ENCODE peak calls at places on chromosomes 4 and X, in five cellular contexts. One of them, this sample, is unnamed.

GRCh38 chr4:244471-244870 is 60.8 kb downstream of the ZNF732 start:
- DNase-seq in uterus: peak; percentile 30
- DNase-seq in testis: peak; percentile 70
- DNase-seq in breast epithelium: no peak
- DNase-seq in endodermal cell: peak; percentile 74
- DNase-seq in this sample: peak; percentile 28

GRCh38 chrX:5876984-5877655 is 351.5 kb downstream of the NLGN4X start:
- DNase-seq in uterus: no peak
- DNase-seq in testis: peak; percentile 23
- DNase-seq in breast epithelium: no peak
- DNase-seq in endodermal cell: peak; percentile 70
- DNase-seq in this sample: peak; percentile 19

GRCh38 chrX:373641-374471 is 12.9 kb downstream of the PPP2R3B start:
- DNase-seq in uterus: no peak
- DNase-seq in testis: peak; percentile 36
- DNase-seq in breast epithelium: no peak
- DNase-seq in endodermal cell: peak; percentile 85
- DNase-seq in this sample: no peak

GRCh38 chr4:117900832-117901231 is 133.5 kb upstream of the NDST3 start:
- DNase-seq in uterus: no peak
- DNase-seq in testis: no peak
- DNase-seq in breast epithelium: no peak
- DNase-seq in endodermal cell: no peak
- DNase-seq in this sample: no peak

GRCh38 chr4:24471623-24472510 is 112.5 kb downstream of the DHX15 start:
- DNase-seq in uterus: peak; percentile 16
- DNase-seq in testis: peak; percentile 18
- DNase-seq in breast epithelium: no peak
- DNase-seq in endodermal cell: peak; percentile 87
- DNase-seq in this sample: no peak

GRCh38 chr4:123939621-123940020 is 543.0 kb downstream of the SPRY1 start:
- DNase-seq in uterus: no peak
- DNase-seq in testis: no peak
- DNase-seq in breast epithelium: no peak
- DNase-seq in endodermal cell: no peak
- DNase-seq in this sample: no peak

GRCh38 chr4:76292730-76293129 is 13.8 kb upstream of the STBD1 start:
- DNase-seq in uterus: no peak
- DNase-seq in testis: no peak
- DNase-seq in breast epithelium: no peak
- DNase-seq in endodermal cell: no peak
- DNase-seq in this sample: peak; percentile 33

GRCh38 chr4:8928074-8928473 is 56.4 kb upstream of the HMX1 start:
- DNase-seq in uterus: no peak
- DNase-seq in testis: no peak
- DNase-seq in breast epithelium: no peak
- DNase-seq in endodermal cell: no peak
- DNase-seq in this sample: no peak

GRCh38 chr4:15652191-15652590 is 3.0 kb downstream of the FBXL5 start:
- DNase-seq in uterus: no peak
- DNase-seq in testis: no peak
- DNase-seq in breast epithelium: no peak
- DNase-seq in endodermal cell: no peak
- DNase-seq in this sample: no peak

GRCh38 chr4:155972098-155972497 is 18.4 kb upstream of the CTSO start:
- DNase-seq in uterus: no peak
- DNase-seq in testis: no peak
- DNase-seq in breast epithelium: no peak
- DNase-seq in endodermal cell: peak; percentile 59
- DNase-seq in this sample: no peak

GRCh38 chr4:109614015-109614414 is 54.0 kb downstream of the MCUB start:
- DNase-seq in uterus: no peak
- DNase-seq in testis: no peak
- DNase-seq in breast epithelium: no peak
- DNase-seq in endodermal cell: no peak
- DNase-seq in this sample: no peak

GRCh38 chr4:109609431-109609830 is 49.4 kb downstream of the MCUB start:
- DNase-seq in uterus: no peak
- DNase-seq in testis: no peak
- DNase-seq in breast epithelium: no peak
- DNase-seq in endodermal cell: no peak
- DNase-seq in this sample: no peak

GRCh38 chr4:109614466-109614865 is 54.4 kb downstream of the MCUB start:
- DNase-seq in uterus: no peak
- DNase-seq in testis: no peak
- DNase-seq in breast epithelium: no peak
- DNase-seq in endodermal cell: no peak
- DNase-seq in this sample: no peak

GRCh38 chr4:109607976-109608375 is 47.9 kb downstream of the MCUB start:
- DNase-seq in uterus: no peak
- DNase-seq in testis: no peak
- DNase-seq in breast epithelium: no peak
- DNase-seq in endodermal cell: no peak
- DNase-seq in this sample: no peak

GRCh38 chr4:109611045-109611616 is 51.1 kb downstream of the MCUB start:
- DNase-seq in uterus: no peak
- DNase-seq in testis: no peak
- DNase-seq in breast epithelium: no peak
- DNase-seq in endodermal cell: no peak
- DNase-seq in this sample: no peak
- H3K4me1 ChIP-seq in uterus: no peaks in the 10 kb centered on the region
- H3K4me1 ChIP-seq in testis: no peaks in the 10 kb centered on the region
- H3K4me1 ChIP-seq in breast epithelium: no peaks in the 10 kb centered on the region
- H3K4me1 ChIP-seq in endodermal cell: no peaks in the 10 kb centered on the region
- H3K4me1 ChIP-seq in this sample: no peaks in the 10 kb centered on the region

GRCh38 chr4:1766336-1767057 is 26.6 kb upstream of the FGFR3 start:
- DNase-seq in uterus: no peak
- DNase-seq in testis: peak; percentile 45
- DNase-seq in breast epithelium: no peak
- DNase-seq in endodermal cell: peak; percentile 88
- DNase-seq in this sample: peak; percentile 53
- H3K4me3 ChIP-seq in uterus: no peak overlapping the region
- H3K4me3 ChIP-seq in testis: peak overlapping the region; percentile 47
- H3K4me3 ChIP-seq in breast epithelium: peak overlapping the region; percentile 52
- H3K4me3 ChIP-seq in endodermal cell: no peak overlapping the region
- H3K4me3 ChIP-seq in this sample: peak overlapping the region; percentile 25

DNA sequence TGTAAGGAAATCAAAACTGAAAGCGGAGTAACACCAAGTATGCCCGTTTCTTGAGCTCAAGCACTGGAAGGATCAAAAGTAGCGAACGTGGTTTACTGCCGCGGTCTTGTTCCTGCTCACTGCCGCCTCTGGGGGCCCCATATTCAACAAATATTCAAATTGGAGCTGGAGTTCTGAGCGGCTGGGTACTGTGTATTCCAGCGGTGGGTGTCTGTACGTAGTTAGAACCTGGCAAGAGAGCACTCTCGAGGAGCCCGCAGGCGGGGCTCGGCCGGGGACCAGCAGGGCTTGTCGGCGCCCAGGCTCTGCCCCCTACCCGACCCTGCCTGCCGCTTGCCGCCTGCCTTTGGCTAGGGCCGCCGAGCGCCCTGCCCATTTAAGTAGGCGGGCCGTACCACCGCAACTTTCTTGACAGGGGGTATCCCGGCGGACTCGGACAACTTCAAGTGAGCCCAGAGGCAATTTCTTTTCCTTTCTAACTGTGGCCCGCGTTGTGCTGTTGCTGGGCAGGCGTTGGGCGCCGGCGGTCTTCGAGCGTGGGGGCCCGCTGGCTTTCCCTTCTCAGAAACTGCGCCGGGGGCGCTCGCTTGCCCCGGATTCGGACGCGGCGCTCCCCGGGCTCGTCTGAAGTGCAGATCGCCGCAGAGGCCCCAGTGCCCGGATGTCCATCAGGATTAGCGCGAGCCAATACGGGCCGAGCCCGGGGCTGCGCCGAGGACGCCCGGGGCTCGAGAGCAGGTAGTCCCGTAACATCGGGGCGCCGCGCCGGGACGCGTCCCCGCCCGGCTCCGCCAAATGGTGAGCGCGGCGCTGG is 71.9 kb downstream of the AFF1 start:
- DNase-seq in uterus: peak; percentile 93
- DNase-seq in testis: peak; percentile 95
- DNase-seq in breast epithelium: peak; percentile 92
- DNase-seq in endodermal cell: peak; percentile 97
- DNase-seq in this sample: peak; percentile 96
- H3K4me1 ChIP-seq in uterus: no peaks in the 10 kb centered on the region
- H3K4me1 ChIP-seq in testis: peaks cover 23% of the 10 kb centered on the region
- H3K4me1 ChIP-seq in breast epithelium: no peaks in the 10 kb centered on the region
- H3K4me1 ChIP-seq in endodermal cell: peaks cover 12% of the 10 kb centered on the region
- H3K4me1 ChIP-seq in this sample: peaks cover 52% of the 10 kb centered on the region

GRCh38 chrX:2252331-2253065 is 248.3 kb downstream of the DHRSX start:
- DNase-seq in uterus: no peak
- DNase-seq in testis: no peak
- DNase-seq in breast epithelium: no peak
- DNase-seq in endodermal cell: no peak
- DNase-seq in this sample: no peak
- H3K4me3 ChIP-seq in uterus: no peak overlapping the region
- H3K4me3 ChIP-seq in testis: peak overlapping the region; percentile 59
- H3K4me3 ChIP-seq in breast epithelium: peak overlapping the region; percentile 28
- H3K4me3 ChIP-seq in endodermal cell: no peak overlapping the region
- H3K4me3 ChIP-seq in this sample: no peak overlapping the region

GRCh38 chr4:152684587-152684986 is 4.8 kb upstream of the TMEM154 start:
- DNase-seq in uterus: no peak
- DNase-seq in testis: no peak
- DNase-seq in breast epithelium: no peak
- DNase-seq in endodermal cell: no peak
- DNase-seq in this sample: no peak

GRCh38 chr4:152689615-152690501 is 10.1 kb upstream of the TMEM154 start:
- DNase-seq in uterus: no peak
- DNase-seq in testis: no peak
- DNase-seq in breast epithelium: no peak
- DNase-seq in endodermal cell: peak; percentile 69
- DNase-seq in this sample: no peak

GRCh38 chr4:152686452-152687013 is 6.7 kb upstream of the TMEM154 start:
- DNase-seq in uterus: no peak
- DNase-seq in testis: no peak
- DNase-seq in breast epithelium: no peak
- DNase-seq in endodermal cell: peak; percentile 40
- DNase-seq in this sample: no peak

GRCh38 chr4:152690706-152691651 is 11.2 kb upstream of the TMEM154 start:
- DNase-seq in uterus: no peak
- DNase-seq in testis: no peak
- DNase-seq in breast epithelium: no peak
- DNase-seq in endodermal cell: no peak
- DNase-seq in this sample: no peak

DNA sequence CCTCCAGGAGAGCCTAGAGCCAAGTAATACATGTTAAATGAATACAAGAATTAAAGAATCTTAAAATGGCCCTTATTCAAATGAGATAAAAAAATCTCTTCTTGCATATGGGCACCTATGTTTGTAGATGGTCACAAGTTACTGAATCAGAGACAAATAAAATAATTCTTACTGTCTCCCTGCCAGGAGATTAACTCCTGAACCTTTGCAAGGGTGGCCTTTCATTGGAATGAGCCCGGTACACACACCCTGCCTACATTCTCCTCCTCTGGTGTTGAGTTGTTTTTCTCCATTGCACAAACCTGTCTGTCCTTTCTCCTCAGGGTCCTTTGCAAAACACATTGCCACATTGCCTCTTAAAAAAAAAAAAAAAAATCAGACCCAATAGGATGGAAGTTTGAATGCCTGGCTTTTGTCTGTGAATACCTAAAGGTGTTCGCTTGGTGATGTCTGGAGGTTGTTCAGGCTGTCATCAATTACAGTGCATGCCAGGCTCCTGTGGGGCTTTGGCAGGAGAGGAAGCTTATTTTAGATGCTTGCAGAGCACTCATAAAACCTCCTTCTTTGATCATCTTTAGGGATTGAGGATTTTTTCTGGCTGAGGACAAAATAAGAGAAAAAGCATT is 8.3 kb upstream of the TMEM154 start:
- DNase-seq in uterus: no peak
- DNase-seq in testis: no peak
- DNase-seq in breast epithelium: no peak
- DNase-seq in endodermal cell: no peak
- DNase-seq in this sample: no peak
- H3K4me1 ChIP-seq in uterus: no peaks in the 10 kb centered on the region
- H3K4me1 ChIP-seq in testis: no peaks in the 10 kb centered on the region
- H3K4me1 ChIP-seq in breast epithelium: no peaks in the 10 kb centered on the region
- H3K4me1 ChIP-seq in endodermal cell: peaks cover 5% of the 10 kb centered on the region
- H3K4me1 ChIP-seq in this sample: no peaks in the 10 kb centered on the region

DNA sequence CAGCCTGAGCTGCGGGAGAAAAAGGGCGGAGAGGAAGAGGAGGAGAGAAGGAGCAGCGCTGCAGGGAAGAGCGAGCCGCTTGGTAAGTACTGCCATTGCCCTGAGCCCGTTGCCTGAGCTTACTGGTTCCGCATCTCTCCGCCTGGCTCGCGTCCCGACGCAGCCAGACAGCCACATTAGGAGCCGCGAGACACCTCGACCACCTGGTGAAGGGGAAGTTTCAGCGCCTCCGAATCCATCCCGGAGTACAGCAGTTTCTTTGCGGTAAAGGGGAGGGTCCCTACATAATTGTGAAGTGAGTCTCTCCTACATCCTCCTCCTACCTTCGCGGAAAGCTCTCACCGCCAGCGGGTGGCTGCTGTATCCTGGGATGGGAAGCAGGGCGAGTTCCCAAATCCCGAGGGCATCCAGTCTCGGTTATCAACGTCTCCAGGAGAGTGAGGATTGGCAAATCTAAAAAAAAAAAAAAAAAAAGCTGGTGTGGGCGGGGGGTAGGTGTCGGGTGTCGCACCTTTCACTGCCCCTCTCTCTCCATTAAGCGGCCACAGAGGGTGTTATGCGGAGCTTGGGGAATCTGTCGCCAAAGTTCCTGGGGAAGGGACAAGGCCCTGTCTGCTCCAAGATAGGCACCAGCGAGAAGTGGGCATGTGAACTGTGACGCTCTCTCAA is 7.9 kb downstream of the TBX22 start:
- DNase-seq in uterus: no peak
- DNase-seq in testis: no peak
- DNase-seq in breast epithelium: no peak
- DNase-seq in endodermal cell: peak; percentile 82
- DNase-seq in this sample: no peak
- H3K4me3 ChIP-seq in uterus: no peak overlapping the region
- H3K4me3 ChIP-seq in testis: no peak overlapping the region
- H3K4me3 ChIP-seq in breast epithelium: peak overlapping the region; percentile 17
- H3K4me3 ChIP-seq in endodermal cell: peak overlapping the region; percentile 80
- H3K4me3 ChIP-seq in this sample: no peak overlapping the region

This sample was measured in body of pancreas.